ENCODE peak calls at places on chromosomes 2 and 18, in four cellular contexts. L is H1, R is cardiac muscle cell, U is psoas muscle. X is an unnamed sample. For H3K4me1 and H3K27me3, the result is how much of the 10 kb centered on the place peaks cover.

GRCh38 chr2:170817247-170817998 is 736 bp downstream of the GAD1 start:
- DNase-seq in R (peak), U (no peak), L (no peak), X (no peak)

GRCh38 chr2:33213244-33213643 is 263.2 kb upstream of the RASGRP3 start:
- DNase-seq in L (no peak), R (no peak), U (no peak), X (no peak)

GRCh38 chr2:150154308-150154797 is 333.1 kb downstream of the RND3 start:
- DNase-seq in L (no peak), U (no peak), R (no peak), X (no peak)

GRCh38 chr2:235432741-235433520 is 60.9 kb upstream of the AGAP1 start:
- DNase-seq in R (no peak), L (no peak), U (no peak), X (no peak)

GRCh38 chr2:237254911-237255578 is 158.9 kb downstream of the COL6A3 start:
- DNase-seq in U (no peak), R (no peak), L (no peak), X (no peak)

GRCh38 chr2:99615247-99615771 is 125.5 kb upstream of the REV1 start:
- DNase-seq in R (no peak), L (no peak), U (peak), X (no peak)

GRCh38 chr18:2980607-2980923 is 32.4 kb downstream of the LPIN2 start:
- DNase-seq in L (no peak), R (no peak), U (no peak), X (no peak)

GRCh38 chr2:128202791-128203190 is 111.8 kb downstream of the UGGT1 start:
- DNase-seq in L (no peak), U (no peak), R (no peak), X (no peak)

GRCh38 chr2:190911813-190912212 is 31.2 kb downstream of the GLS start:
- DNase-seq in R (no peak), U (no peak), L (no peak), X (no peak)

GRCh38 chr18:46169464-46169941 is 65.3 kb downstream of the HAUS1 start:
- DNase-seq in L (no peak), U (no peak), R (no peak), X (no peak)

GRCh38 chr18:61019902-61020301 is 313.3 kb upstream of the CDH20 start:
- DNase-seq in R (no peak), L (no peak), U (no peak), X (no peak)

GRCh38 chr2:27086722-27087446 is at the start of gene KHK:
- DNase-seq in L (no peak), R (peak), U (no peak), X (no peak)

GRCh38 chr2:172931923-172932520 is 143.6 kb upstream of the MAP3K20 start:
- DNase-seq in L (no peak), R (peak), U (peak), X (peak)

GRCh38 chr18:13175266-13175665 is 43.3 kb upstream of the LDLRAD4 start:
- DNase-seq in R (no peak), U (no peak), L (no peak), X (no peak)

GRCh38 chr2:219454217-219454616 is 19.6 kb downstream of the SPEG start:
- DNase-seq in R (no peak), U (peak), L (no peak), X (no peak)

GRCh38 chr2:233209117-233209977 is 42.1 kb upstream of the ATG16L1 start:
- DNase-seq in L (peak), R (peak), U (no peak), X (peak)

GRCh38 chr2:237557633-237558015 is 8.8 kb upstream of the PRLH start:
- DNase-seq in U (no peak), L (no peak), R (no peak), X (no peak)

GRCh38 chr2:71727562-71727961 is 274.2 kb downstream of the DYSF start:
- DNase-seq in L (no peak), U (no peak), R (no peak), X (no peak)

GRCh38 chr2:190875881-190876280 is 4.7 kb upstream of the GLS start:
- DNase-seq in R (no peak), U (no peak), L (no peak), X (no peak)

GRCh38 chr2:151357359-151357758 is at the start of gene TNFAIP6:
- DNase-seq in L (no peak), U (no peak), R (no peak), X (no peak)

GRCh38 chr2:64789466-64790320 is 136.0 kb upstream of the SERTAD2 start:
- DNase-seq in R (no peak), U (no peak), L (no peak), X (no peak)
- H3K4me1 ChIP-seq in R (under half), U (under half), L (under half), X (under half)

GRCh38 chr18:36153203-36153602 is 23.5 kb downstream of the ELP2 start:
- DNase-seq in R (no peak), U (no peak), L (no peak), X (no peak)
- H3K4me3 ChIP-seq in R (no peak), U (no peak), L (no peak), X (no peak)

GRCh38 chr18:76131738-76132137 is 363.3 kb downstream of the ZNF516 start:
- DNase-seq in L (no peak), R (no peak), U (no peak), X (no peak)

GRCh38 chr18:76121049-76121448 is 374.0 kb downstream of the ZNF516 start:
- DNase-seq in R (no peak), L (no peak), U (no peak), X (no peak)

GRCh38 chr18:76130845-76131244 is 364.2 kb downstream of the ZNF516 start:
- DNase-seq in R (no peak), L (no peak), U (peak), X (no peak)

GRCh38 chr18:76126327-76126726 is 368.7 kb downstream of the ZNF516 start:
- DNase-seq in L (peak), R (peak), U (no peak), X (no peak)
- H3K27me3 ChIP-seq in L (under half), R (under half), U (under half), X (under half)

DNA sequence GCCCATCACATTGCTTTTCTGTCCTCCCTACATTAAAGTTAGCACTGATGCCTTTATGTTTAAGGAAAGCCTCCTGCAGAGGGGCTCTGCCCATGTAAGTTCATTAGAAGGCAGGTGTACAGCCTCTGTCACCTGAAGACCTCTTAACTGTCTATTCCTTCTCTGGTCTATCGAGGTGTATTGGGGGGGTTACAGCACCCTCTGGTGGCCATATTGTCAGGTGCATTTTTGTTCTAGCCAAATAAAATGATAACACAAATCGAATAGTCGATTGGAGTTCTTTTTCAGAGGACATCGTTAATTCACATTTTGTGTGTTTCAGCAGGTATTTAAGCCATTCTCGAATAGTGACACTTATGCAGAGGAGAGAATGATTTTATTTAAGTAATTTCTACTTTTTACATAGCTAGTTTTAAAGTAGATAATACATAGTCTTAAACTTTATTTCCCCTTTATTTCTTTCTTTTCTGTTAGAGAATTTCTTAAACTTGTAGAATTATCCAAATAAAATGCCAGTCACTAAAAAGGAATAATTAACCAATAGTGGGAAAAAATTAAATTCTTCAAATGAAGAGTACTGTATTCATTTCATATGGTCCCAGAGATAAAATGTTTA is 136.8 kb downstream of the NEDD4L start:
- DNase-seq in U (no peak), R (peak), L (no peak), X (no peak)
- H3K4me1 ChIP-seq in U (under half), R (under half), L (under half), X (under half)

GRCh38 chr2:238791345-238791744 is 56.5 kb upstream of the TWIST2 start:
- DNase-seq in U (no peak), R (no peak), L (no peak), X (no peak)
- H3K4me3 ChIP-seq in U (no peak), R (no peak), L (no peak), X (no peak)

DNA sequence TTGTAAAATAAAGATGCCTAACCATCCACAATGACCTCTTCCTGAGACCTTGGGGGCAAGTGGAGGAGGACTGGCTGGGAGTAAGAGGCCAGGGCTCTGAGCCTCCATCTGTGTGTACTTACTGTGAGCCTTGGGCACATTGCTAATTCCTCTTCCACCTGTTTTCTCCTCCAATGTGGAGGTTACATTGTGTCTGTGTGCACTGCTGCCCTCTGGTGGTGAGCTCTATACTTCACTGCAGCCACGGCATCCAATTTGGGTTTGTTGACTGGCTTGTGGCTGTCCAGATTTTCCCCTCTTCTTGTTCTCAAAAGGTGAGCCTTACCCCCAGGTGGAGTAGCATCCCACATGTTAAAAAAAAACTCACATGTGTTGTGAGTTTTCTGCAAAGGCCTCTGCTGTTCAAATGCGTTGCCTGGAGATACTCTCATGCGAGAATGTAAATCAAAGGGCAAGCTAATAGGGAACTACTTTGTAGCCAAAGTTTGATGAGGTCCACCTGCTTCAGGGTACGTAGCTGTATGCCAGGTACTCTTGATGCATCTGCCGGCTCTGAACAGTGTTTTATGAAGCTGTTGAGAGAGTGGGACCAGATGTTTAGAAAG is 80.8 kb downstream of the APOB start:
- DNase-seq in U (peak), L (peak), R (peak), X (peak)
- H3K27me3 ChIP-seq in U (under half), L (under half), R (under half), X (under half)

DNA sequence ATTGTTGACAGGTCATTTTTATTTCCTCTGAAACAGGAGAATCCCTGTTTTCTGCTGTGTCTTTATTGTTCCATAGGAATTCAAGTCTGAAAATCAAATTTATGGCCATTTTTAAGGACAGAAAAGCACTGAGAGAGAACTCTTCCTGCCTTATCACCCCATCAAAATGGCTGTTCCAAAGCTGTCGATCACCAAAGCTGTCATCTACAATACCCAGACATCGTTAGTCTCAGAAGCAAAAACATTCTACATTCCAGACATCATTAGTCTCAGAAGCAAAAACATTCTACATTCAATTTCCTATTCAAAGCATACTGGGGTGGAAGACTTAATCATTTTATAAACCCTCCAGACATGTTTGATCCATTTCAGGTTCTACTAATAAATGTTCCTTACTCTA is 44.4 kb downstream of the SCRN3 start:
- DNase-seq in R (peak), U (no peak), L (no peak), X (no peak)
- H3K4me1 ChIP-seq in R (under half), U (under half), L (under half), X (under half)

GRCh38 chr2:239561448-239562001 is 160.7 kb upstream of the HDAC4 start:
- DNase-seq in L (no peak), R (no peak), U (peak), X (no peak)

GRCh38 chr2:239563561-239563960 is 162.7 kb upstream of the HDAC4 start:
- DNase-seq in L (no peak), R (no peak), U (no peak), X (no peak)

GRCh38 chr2:239555566-239555895 is 154.7 kb upstream of the HDAC4 start:
- DNase-seq in U (no peak), R (no peak), L (no peak), X (no peak)

GRCh38 chr2:239558661-239559060 is 157.8 kb upstream of the HDAC4 start:
- DNase-seq in R (no peak), L (no peak), U (no peak), X (no peak)

DNA sequence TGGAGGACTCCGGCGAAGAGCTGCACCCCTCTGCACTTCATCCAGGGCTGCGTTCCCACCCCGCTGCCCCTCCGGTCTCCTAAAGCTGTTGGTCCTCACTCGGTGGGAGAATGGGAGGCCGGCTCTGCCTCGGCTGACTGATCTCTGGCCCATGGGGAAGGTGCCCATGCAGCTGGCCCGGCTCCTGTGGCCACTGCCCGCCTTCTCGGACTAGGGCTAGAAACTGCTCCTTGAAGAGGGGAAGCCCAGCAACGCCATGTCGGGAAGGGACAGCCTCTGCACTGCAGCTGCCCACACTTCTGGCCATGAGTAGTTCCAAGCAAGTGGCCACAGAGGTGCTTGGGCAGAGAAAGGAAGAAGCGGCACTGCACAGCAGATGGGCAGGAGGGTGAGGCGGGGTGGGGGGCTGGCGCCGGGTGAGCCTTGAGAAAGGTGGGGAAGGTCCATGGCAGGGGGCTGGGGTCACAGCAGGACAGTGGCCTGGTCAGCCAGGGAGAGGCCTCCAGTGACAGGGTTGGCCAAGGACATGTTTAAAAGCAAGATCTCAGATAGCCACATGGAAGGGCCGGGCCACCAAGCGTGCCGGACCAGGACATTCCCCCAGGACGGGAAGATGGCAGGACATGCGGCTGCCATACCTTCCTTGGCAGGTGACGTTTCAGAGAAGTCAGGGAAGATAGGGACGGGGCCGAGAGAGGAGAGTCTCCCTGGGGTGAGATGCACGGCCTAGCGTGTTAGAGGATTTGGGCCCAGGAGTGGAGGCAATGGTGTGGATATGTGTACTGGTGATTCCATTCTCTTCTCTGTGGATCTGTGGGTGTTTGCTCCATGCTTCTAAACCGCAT is 158.8 kb upstream of the HDAC4 start:
- DNase-seq in U (no peak), L (no peak), R (no peak), X (no peak)
- H3K4me3 ChIP-seq in U (no peak), L (no peak), R (no peak), X (no peak)

DNA sequence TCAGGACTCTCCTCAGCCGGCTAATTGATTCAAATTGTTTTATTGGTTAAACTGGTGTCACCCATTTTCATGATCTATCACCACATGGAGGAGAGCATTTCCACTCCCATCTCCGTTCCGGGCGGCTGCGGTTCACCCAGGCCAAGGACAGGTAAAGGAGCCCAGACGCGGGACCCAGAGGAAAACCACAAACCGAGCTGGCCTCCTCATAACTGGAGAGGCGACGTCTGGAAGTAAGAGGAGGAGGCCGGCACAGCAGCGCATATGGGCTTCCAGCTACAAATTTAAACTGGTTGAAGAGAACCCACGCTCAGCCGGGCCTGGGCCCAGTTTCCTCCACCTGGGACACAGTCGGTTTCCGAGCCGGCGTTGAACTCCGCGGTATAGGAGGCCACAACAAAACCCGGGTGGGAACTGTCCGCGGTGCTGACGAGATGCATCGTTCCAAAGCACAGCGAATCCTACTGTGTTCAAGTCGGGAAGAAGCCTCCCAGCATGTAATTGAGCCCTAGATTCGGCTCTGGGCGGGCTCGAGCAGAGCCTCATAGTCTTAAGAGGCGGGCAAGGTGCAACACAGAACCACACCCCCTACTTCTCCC is 3.0 kb upstream of the SKOR2 start:
- DNase-seq in R (peak), L (no peak), U (no peak), X (peak)
- H3K27me3 ChIP-seq in R (half or more), L (half or more), U (half or more), X (half or more)

X was measured in NT2/D1.